ENCODE peak calls at places on chromosomes 4 and X, in eight cellular contexts. V is progenitor cell of endocrine pancreas, N is testis, Y is AG09319, T is HFF-Myc, G is mesothelial cell of epicardium, F is body of pancreas, M is esophagus muscularis mucosa. Z is an unnamed sample.

GRCh38 chr4:38664704-38665401 is 854 bp downstream of the KLF3 start:
- DNase-seq in V (peak), N (peak), Y (no peak), T (no peak), G (peak), F (peak), M (no peak), Z (no peak)

GRCh38 chrX:78922754-78923153 is 22.4 kb upstream of the P2RY10 start:
- DNase-seq in V (no peak), N (no peak), Y (no peak), T (no peak), G (no peak), F (no peak), M (no peak), Z (no peak)

GRCh38 chr4:8250167-8250566 is 19.4 kb upstream of the HTRA3 start:
- DNase-seq in V (no peak), N (no peak), Y (no peak), T (no peak), G (no peak), F (no peak), M (no peak), Z (no peak)

GRCh38 chrX:121231566-121232358 is 184.4 kb downstream of the GLUD2 start:
- DNase-seq in V (no peak), N (no peak), Y (no peak), T (no peak), G (no peak), F (no peak), M (no peak), Z (no peak)

GRCh38 chr4:140223056-140223810 is 69.2 kb upstream of the MAML3 start:
- DNase-seq in V (no peak), N (no peak), Y (no peak), T (no peak), G (no peak), F (no peak), M (no peak), Z (no peak)

GRCh38 chr4:75653845-75654503 is 19.2 kb downstream of the G3BP2 start:
- DNase-seq in V (no peak), N (no peak), Y (no peak), T (no peak), G (no peak), F (no peak), M (no peak), Z (no peak)

GRCh38 chr4:30938956-30939528 is 218.9 kb downstream of the PCDH7 start:
- DNase-seq in V (no peak), N (no peak), Y (no peak), T (no peak), G (no peak), F (no peak), M (no peak), Z (no peak)

GRCh38 chr4:164614999-164615398 is 138.9 kb upstream of the SMIM31 start:
- DNase-seq in V (no peak), N (no peak), Y (no peak), T (no peak), G (no peak), F (no peak), M (no peak), Z (no peak)

GRCh38 chrX:153922932-153923857 is 2.9 kb downstream of the ARHGAP4 start:
- DNase-seq in V (no peak), N (peak), Y (peak), T (no peak), G (no peak), F (peak), M (no peak), Z (no peak)
- TF ChIP-seq CTCF in V (peak), N (peak), Y (peak), T (peak), G (no peak), F (peak), M (peak), Z (peak)

DNA sequence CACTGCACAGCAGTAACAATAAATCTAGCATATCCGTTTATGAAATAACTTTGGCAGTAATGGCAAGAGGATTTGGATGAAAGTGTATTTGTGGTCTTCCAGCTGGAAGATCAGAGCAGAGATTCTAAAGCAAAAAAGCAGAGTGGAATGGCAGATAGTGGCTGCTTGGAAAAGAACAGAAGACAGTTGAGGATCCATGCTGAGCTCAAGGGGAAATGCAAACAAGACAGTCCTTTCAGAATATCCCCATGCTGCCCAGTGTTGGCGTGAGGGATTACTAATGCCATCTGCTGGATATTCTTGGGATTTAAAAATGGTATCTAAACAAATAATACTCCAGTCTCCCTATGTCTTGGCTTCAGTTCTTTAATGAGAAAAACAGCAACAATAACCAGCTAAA is 629.1 kb upstream of the ATOH1 start:
- DNase-seq in V (no peak), N (no peak), Y (no peak), T (peak), G (no peak), F (peak), M (no peak), Z (peak)
- TF ChIP-seq CTCF in V (peak), N (peak), Y (peak), T (peak), G (peak), F (peak), M (peak), Z (peak)

DNA sequence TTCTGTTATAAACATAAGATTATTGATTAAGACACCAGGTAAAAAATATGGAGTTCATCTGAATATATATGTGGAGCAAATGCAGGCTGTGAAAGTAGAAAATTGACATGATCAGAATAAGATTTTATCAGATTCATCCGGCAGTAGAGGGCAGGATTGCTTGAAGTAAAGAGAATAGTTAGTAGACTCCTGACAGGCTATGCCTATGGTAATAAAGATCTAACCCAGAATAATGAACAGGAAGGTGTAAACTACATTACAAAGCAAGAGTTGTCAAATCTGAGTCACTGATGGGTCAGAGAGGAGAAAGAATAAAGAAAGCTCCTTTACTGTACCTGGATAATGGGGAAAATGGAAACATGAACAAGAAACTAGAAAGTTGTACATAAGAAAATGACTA is 20.8 kb upstream of the TMEM184C start:
- DNase-seq in V (no peak), N (no peak), Y (no peak), T (no peak), G (no peak), F (no peak), M (no peak), Z (no peak)
- TF ChIP-seq CTCF in V (no peak), N (no peak), Y (no peak), T (peak), G (no peak), F (no peak), M (no peak), Z (peak)

DNA sequence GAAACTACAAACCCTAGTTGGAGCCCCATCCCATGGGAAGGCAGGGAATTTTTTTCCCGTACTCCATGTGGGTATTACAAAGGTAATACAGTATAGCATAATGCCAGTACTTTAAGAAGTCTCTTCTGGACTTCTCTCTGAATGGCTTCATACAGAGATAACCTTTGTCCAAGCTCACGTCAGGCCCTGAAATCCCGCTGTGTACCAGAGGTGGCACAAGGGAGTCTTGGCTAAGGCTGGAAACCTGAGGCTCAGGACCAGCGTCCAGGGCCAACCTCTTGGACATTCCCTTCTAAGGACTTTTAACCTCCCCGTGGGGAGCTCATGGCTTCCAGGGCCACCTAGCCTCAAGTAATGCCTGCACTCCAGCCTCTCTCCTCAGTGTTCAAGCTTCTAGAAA is 338.9 kb upstream of the FAM241A start:
- DNase-seq in V (no peak), N (no peak), Y (no peak), T (no peak), G (no peak), F (peak), M (no peak), Z (no peak)
- TF ChIP-seq CTCF in V (peak), N (no peak), Y (no peak), T (no peak), G (no peak), F (no peak), M (no peak), Z (peak)

GRCh38 chrX:57453901-57454300 is 137.9 kb upstream of the ZXDB start:
- DNase-seq in V (no peak), N (peak), Y (no peak), T (no peak), G (no peak), F (peak), M (no peak), Z (no peak)
- TF ChIP-seq CTCF in V (no peak), N (peak), Y (peak), T (peak), G (no peak), F (no peak), M (peak), Z (peak)